ENCODE peak calls at places on chromosomes 2 and 18, in five cellular contexts. One of them, this sample, is unnamed.
A peak's percentile ranks its signal among the peaks of the same experiment; 100 is the strongest.

GRCh38 chr2:172361360-172361759 is 66.0 kb upstream of the ITGA6 start:
- DNase-seq in activated naive CD4-positive, alpha-beta T cell: no peak
- DNase-seq in adrenal gland: no peak
- DNase-seq in hypothalamus: no peak
- DNase-seq in prostate gland: no peak
- DNase-seq in this sample: no peak

GRCh38 chr2:75100011-75100680 is 99.2 kb downstream of the TACR1 start:
- DNase-seq in hypothalamus: no peak
- DNase-seq in activated naive CD4-positive, alpha-beta T cell: no peak
- DNase-seq in prostate gland: no peak
- DNase-seq in adrenal gland: no peak
- DNase-seq in this sample: no peak

GRCh38 chr2:39313575-39313974 is 69.8 kb upstream of the CDKL4 start:
- DNase-seq in adrenal gland: no peak
- DNase-seq in hypothalamus: no peak
- DNase-seq in activated naive CD4-positive, alpha-beta T cell: no peak
- DNase-seq in prostate gland: no peak
- DNase-seq in this sample: no peak

GRCh38 chr18:7904529-7904928 is 337.4 kb downstream of the PTPRM start:
- DNase-seq in hypothalamus: no peak
- DNase-seq in prostate gland: no peak
- DNase-seq in activated naive CD4-positive, alpha-beta T cell: no peak
- DNase-seq in adrenal gland: no peak
- DNase-seq in this sample: no peak

GRCh38 chr2:134491796-134492441 is 226.9 kb downstream of the TMEM163 start:
- DNase-seq in activated naive CD4-positive, alpha-beta T cell: no peak
- DNase-seq in hypothalamus: no peak
- DNase-seq in adrenal gland: no peak
- DNase-seq in prostate gland: no peak
- DNase-seq in this sample: no peak

GRCh38 chr2:3703236-3703682 is at the start of gene DCDC2C:
- DNase-seq in adrenal gland: no peak
- DNase-seq in activated naive CD4-positive, alpha-beta T cell: no peak
- DNase-seq in prostate gland: no peak
- DNase-seq in hypothalamus: no peak
- DNase-seq in this sample: no peak

GRCh38 chr18:73980289-73980979 is 167.2 kb downstream of the FBXO15 start:
- DNase-seq in hypothalamus: no peak
- DNase-seq in adrenal gland: no peak
- DNase-seq in prostate gland: no peak
- DNase-seq in activated naive CD4-positive, alpha-beta T cell: no peak
- DNase-seq in this sample: no peak

GRCh38 chr2:60514886-60515407 is 38.5 kb downstream of the BCL11A start:
- DNase-seq in adrenal gland: no peak
- DNase-seq in prostate gland: no peak
- DNase-seq in activated naive CD4-positive, alpha-beta T cell: no peak
- DNase-seq in hypothalamus: no peak
- DNase-seq in this sample: no peak

GRCh38 chr2:173631123-173631450 is 276.4 kb downstream of the CDCA7 start:
- DNase-seq in activated naive CD4-positive, alpha-beta T cell: no peak
- DNase-seq in prostate gland: no peak
- DNase-seq in hypothalamus: no peak
- DNase-seq in adrenal gland: no peak
- DNase-seq in this sample: no peak

GRCh38 chr2:34161546-34161945 is 562.4 kb upstream of the FAM98A start:
- DNase-seq in adrenal gland: no peak
- DNase-seq in hypothalamus: no peak
- DNase-seq in activated naive CD4-positive, alpha-beta T cell: no peak
- DNase-seq in prostate gland: no peak
- DNase-seq in this sample: no peak

GRCh38 chr2:100563407-100564247 is 834 bp downstream of the PDCL3 start:
- DNase-seq in adrenal gland: no peak
- DNase-seq in activated naive CD4-positive, alpha-beta T cell: no peak
- DNase-seq in hypothalamus: no peak
- DNase-seq in prostate gland: no peak
- DNase-seq in this sample: no peak

GRCh38 chr2:237744270-237744612 is 54.3 kb upstream of the RBM44 start:
- DNase-seq in prostate gland: no peak
- DNase-seq in hypothalamus: no peak
- DNase-seq in activated naive CD4-positive, alpha-beta T cell: no peak
- DNase-seq in adrenal gland: no peak
- DNase-seq in this sample: no peak

GRCh38 chr2:217905906-217906305 is 96.9 kb downstream of the TNS1 start:
- DNase-seq in adrenal gland: no peak
- DNase-seq in prostate gland: no peak
- DNase-seq in hypothalamus: no peak
- DNase-seq in activated naive CD4-positive, alpha-beta T cell: no peak
- DNase-seq in this sample: no peak

GRCh38 chr2:67309281-67309680 is 87.9 kb upstream of the ETAA1 start:
- DNase-seq in activated naive CD4-positive, alpha-beta T cell: no peak
- DNase-seq in adrenal gland: no peak
- DNase-seq in hypothalamus: no peak
- DNase-seq in prostate gland: no peak
- DNase-seq in this sample: no peak

GRCh38 chr18:60053747-60054304 is 154.0 kb downstream of the PMAIP1 start:
- DNase-seq in prostate gland: no peak
- DNase-seq in hypothalamus: no peak
- DNase-seq in adrenal gland: peak; percentile 55
- DNase-seq in activated naive CD4-positive, alpha-beta T cell: no peak
- DNase-seq in this sample: no peak

GRCh38 chr2:224520064-224520463 is 65.1 kb downstream of the CUL3 start:
- DNase-seq in adrenal gland: no peak
- DNase-seq in hypothalamus: no peak
- DNase-seq in prostate gland: no peak
- DNase-seq in activated naive CD4-positive, alpha-beta T cell: no peak
- DNase-seq in this sample: no peak

GRCh38 chr2:9050122-9050809 is 46.8 kb upstream of the MBOAT2 start:
- DNase-seq in activated naive CD4-positive, alpha-beta T cell: no peak
- DNase-seq in adrenal gland: no peak
- DNase-seq in prostate gland: no peak
- DNase-seq in hypothalamus: no peak
- DNase-seq in this sample: no peak

GRCh38 chr2:103165836-103166235 is 404.0 kb downstream of the TMEM182 start:
- DNase-seq in activated naive CD4-positive, alpha-beta T cell: no peak
- DNase-seq in hypothalamus: no peak
- DNase-seq in adrenal gland: no peak
- DNase-seq in prostate gland: no peak
- DNase-seq in this sample: no peak

GRCh38 chr2:65027611-65028244 is 28.5 kb upstream of the CEP68 start:
- DNase-seq in prostate gland: no peak
- DNase-seq in activated naive CD4-positive, alpha-beta T cell: no peak
- DNase-seq in hypothalamus: no peak
- DNase-seq in adrenal gland: peak; percentile 40
- DNase-seq in this sample: no peak

GRCh38 chr18:2191180-2191790 is 380.0 kb downstream of the METTL4 start:
- DNase-seq in adrenal gland: no peak
- DNase-seq in activated naive CD4-positive, alpha-beta T cell: no peak
- DNase-seq in hypothalamus: no peak
- DNase-seq in prostate gland: no peak
- DNase-seq in this sample: no peak

GRCh38 chr2:85537600-85538506 is 1.1 kb upstream of the MAT2A start:
- DNase-seq in adrenal gland: peak; percentile 72
- DNase-seq in prostate gland: peak; percentile 75
- DNase-seq in activated naive CD4-positive, alpha-beta T cell: no peak
- DNase-seq in hypothalamus: no peak
- DNase-seq in this sample: peak; percentile 47

GRCh38 chr18:32769242-32770180 is 3.3 kb downstream of the KLHL14 start:
- DNase-seq in hypothalamus: no peak
- DNase-seq in adrenal gland: no peak
- DNase-seq in prostate gland: no peak
- DNase-seq in activated naive CD4-positive, alpha-beta T cell: no peak
- DNase-seq in this sample: no peak

GRCh38 chr2:221289389-221289788 is 282.7 kb downstream of the EPHA4 start:
- DNase-seq in activated naive CD4-positive, alpha-beta T cell: no peak
- DNase-seq in adrenal gland: no peak
- DNase-seq in prostate gland: no peak
- DNase-seq in hypothalamus: no peak
- DNase-seq in this sample: no peak

GRCh38 chr2:172168917-172169346 is 66.2 kb upstream of the DLX2 start:
- DNase-seq in activated naive CD4-positive, alpha-beta T cell: no peak
- DNase-seq in hypothalamus: no peak
- DNase-seq in adrenal gland: no peak
- DNase-seq in prostate gland: no peak
- DNase-seq in this sample: no peak

GRCh38 chr2:227052879-227053278 is 111.1 kb downstream of the COL4A4 start:
- DNase-seq in prostate gland: peak; percentile 39
- DNase-seq in activated naive CD4-positive, alpha-beta T cell: no peak
- DNase-seq in hypothalamus: no peak
- DNase-seq in adrenal gland: no peak
- DNase-seq in this sample: no peak

GRCh38 chr18:57542801-57543427 is 43.6 kb downstream of the FECH start:
- DNase-seq in hypothalamus: no peak
- DNase-seq in adrenal gland: no peak
- DNase-seq in prostate gland: no peak
- DNase-seq in activated naive CD4-positive, alpha-beta T cell: no peak
- DNase-seq in this sample: no peak

GRCh38 chr2:200788129-200788718 is 23.5 kb upstream of the BZW1 start:
- DNase-seq in prostate gland: peak; percentile 17
- DNase-seq in adrenal gland: no peak
- DNase-seq in activated naive CD4-positive, alpha-beta T cell: no peak
- DNase-seq in hypothalamus: no peak
- DNase-seq in this sample: no peak

GRCh38 chr2:100212820-100213219 is 70.4 kb upstream of the AFF3 start:
- DNase-seq in activated naive CD4-positive, alpha-beta T cell: no peak
- DNase-seq in prostate gland: no peak
- DNase-seq in adrenal gland: no peak
- DNase-seq in hypothalamus: no peak
- DNase-seq in this sample: no peak